ENCODE peak calls at places on chromosomes 3 and 15, in four cellular contexts. One of them, this sample, is unnamed.

GRCh38 chr3:59549972-59550371 is 500.1 kb upstream of the CFAP20DC start:
- DNase-seq in endothelial cell: no peak
- DNase-seq in AG09309: no peak
- DNase-seq in GM04503: no peak
- DNase-seq in this sample: no peak

GRCh38 chr3:187964759-187965158 is 189.2 kb upstream of the LPP start:
- DNase-seq in endothelial cell: no peak
- DNase-seq in AG09309: no peak
- DNase-seq in GM04503: no peak
- DNase-seq in this sample: no peak

GRCh38 chr15:92068121-92068520 is 214.6 kb downstream of the SLCO3A1 start:
- DNase-seq in GM04503: no peak
- DNase-seq in endothelial cell: no peak
- DNase-seq in AG09309: no peak
- DNase-seq in this sample: no peak

GRCh38 chr15:43911235-43911661 is 84.4 kb downstream of the WDR76 start:
- DNase-seq in GM04503: peak
- DNase-seq in endothelial cell: no peak
- DNase-seq in AG09309: peak
- DNase-seq in this sample: peak

GRCh38 chr3:157549498-157549897 is 46.3 kb upstream of the VEPH1 start:
- DNase-seq in GM04503: no peak
- DNase-seq in endothelial cell: no peak
- DNase-seq in AG09309: no peak
- DNase-seq in this sample: no peak

GRCh38 chr15:40693904-40694705 is 869 bp upstream of the RAD51 start:
- DNase-seq in AG09309: no peak
- DNase-seq in endothelial cell: no peak
- DNase-seq in GM04503: no peak
- DNase-seq in this sample: no peak

GRCh38 chr3:126567696-126568438 is 9.1 kb upstream of the C3orf22 start:
- DNase-seq in endothelial cell: no peak
- DNase-seq in AG09309: no peak
- DNase-seq in GM04503: no peak
- DNase-seq in this sample: no peak

GRCh38 chr3:188053710-188054379 is 100.1 kb upstream of the LPP start:
- DNase-seq in AG09309: no peak
- DNase-seq in endothelial cell: no peak
- DNase-seq in GM04503: no peak
- DNase-seq in this sample: no peak

GRCh38 chr3:36729204-36730056 is 34.9 kb downstream of the DCLK3 start:
- DNase-seq in AG09309: peak
- DNase-seq in GM04503: no peak
- DNase-seq in endothelial cell: no peak
- DNase-seq in this sample: peak

GRCh38 chr3:113157408-113157980 is 53.9 kb upstream of the BOC start:
- DNase-seq in endothelial cell: no peak
- DNase-seq in AG09309: no peak
- DNase-seq in GM04503: peak
- DNase-seq in this sample: no peak

GRCh38 chr3:5809811-5810210 is 622.3 kb downstream of the EDEM1 start:
- DNase-seq in GM04503: no peak
- DNase-seq in endothelial cell: no peak
- DNase-seq in AG09309: no peak
- DNase-seq in this sample: no peak

GRCh38 chr3:105367063-105367405 is 325 bp downstream of the ALCAM start:
- DNase-seq in endothelial cell: peak
- DNase-seq in AG09309: no peak
- DNase-seq in GM04503: no peak
- DNase-seq in this sample: no peak

GRCh38 chr3:111989061-111989678 is 9.6 kb upstream of the TAGLN3 start:
- DNase-seq in AG09309: peak
- DNase-seq in GM04503: peak
- DNase-seq in endothelial cell: no peak
- DNase-seq in this sample: peak

GRCh38 chr3:124982855-124983254 is 48.3 kb upstream of the MUC13 start:
- DNase-seq in endothelial cell: peak
- DNase-seq in GM04503: no peak
- DNase-seq in AG09309: no peak
- DNase-seq in this sample: no peak

GRCh38 chr15:38260077-38260476 is 7.4 kb downstream of the SPRED1 start:
- DNase-seq in GM04503: peak
- DNase-seq in AG09309: no peak
- DNase-seq in endothelial cell: no peak
- DNase-seq in this sample: no peak

GRCh38 chr3:8524249-8524648 is 22.6 kb downstream of the LMCD1 start:
- DNase-seq in GM04503: no peak
- DNase-seq in endothelial cell: no peak
- DNase-seq in AG09309: no peak
- DNase-seq in this sample: no peak

GRCh38 chr3:58129041-58129440 is 81.7 kb downstream of the DNASE1L3 start:
- DNase-seq in endothelial cell: no peak
- DNase-seq in AG09309: no peak
- DNase-seq in GM04503: no peak
- DNase-seq in this sample: no peak

GRCh38 chr15:59301527-59301926 is 71.1 kb downstream of the MYO1E start:
- DNase-seq in endothelial cell: no peak
- DNase-seq in GM04503: no peak
- DNase-seq in AG09309: no peak
- DNase-seq in this sample: no peak

GRCh38 chr3:2446146-2446545 is 347.5 kb downstream of the CNTN4 start:
- DNase-seq in GM04503: no peak
- DNase-seq in AG09309: no peak
- DNase-seq in endothelial cell: no peak
- DNase-seq in this sample: no peak

GRCh38 chr3:61877359-61877770 is 316.0 kb downstream of the PTPRG start:
- DNase-seq in AG09309: peak
- DNase-seq in endothelial cell: no peak
- DNase-seq in GM04503: no peak
- DNase-seq in this sample: no peak

GRCh38 chr3:144181062-144181461 is 209.4 kb downstream of the DIPK2A start:
- DNase-seq in GM04503: no peak
- DNase-seq in endothelial cell: no peak
- DNase-seq in AG09309: no peak
- DNase-seq in this sample: no peak

GRCh38 chr15:69634860-69635259 is 182.2 kb downstream of the RPLP1 start:
- DNase-seq in AG09309: no peak
- DNase-seq in GM04503: no peak
- DNase-seq in endothelial cell: no peak
- DNase-seq in this sample: no peak

GRCh38 chr3:104873331-104873730 is 493.4 kb upstream of the ALCAM start:
- DNase-seq in endothelial cell: no peak
- DNase-seq in GM04503: no peak
- DNase-seq in AG09309: no peak
- DNase-seq in this sample: peak

GRCh38 chr3:132507657-132508056 is 89.4 kb upstream of the ACKR4 start:
- DNase-seq in GM04503: no peak
- DNase-seq in AG09309: no peak
- DNase-seq in endothelial cell: no peak
- DNase-seq in this sample: no peak

This sample was measured in AG04449.